ENCODE peak calls at places on chromosomes 4 and X, in nine cellular contexts. R is T follicular helper cell, N is lower lobe of right lung, V is anterior cingulate cortex, M is HCEC 1CT, L is HTR-8/SVneo, S is mucosa of gallbladder, F is H4, H is hepatic stellate cell. E is an unnamed sample.
A peak's percentile ranks its signal among the peaks of the same experiment; 100 is the strongest.

GRCh38 chrX:23616361-23616760 is 50.9 kb upstream of the PRDX4 start:
- DNase-seq in R (no peak), N (no peak), V (no peak), M (peak; percentile 45), L (peak; percentile 48), S (no peak), F (peak; percentile 26), H (peak; percentile 24), E (no peak)

GRCh38 chr4:39682133-39682532 is 15.8 kb upstream of the UBE2K start:
- DNase-seq in R (no peak), N (no peak), V (no peak), M (no peak), L (no peak), S (no peak), F (no peak), H (no peak), E (no peak)

GRCh38 chrX:12716574-12716973 is 74.6 kb upstream of the PRPS2 start:
- DNase-seq in R (no peak), N (no peak), V (no peak), M (no peak), L (no peak), S (no peak), F (no peak), H (no peak), E (no peak)

GRCh38 chr4:115674485-115674884 is 561.1 kb upstream of the NDST4 start:
- DNase-seq in R (no peak), N (no peak), V (no peak), M (no peak), L (no peak), S (no peak), F (no peak), H (no peak), E (no peak)

GRCh38 chr4:154329268-154329858 is 162.2 kb downstream of the DCHS2 start:
- DNase-seq in R (no peak), N (no peak), V (no peak), M (no peak), L (no peak), S (no peak), F (peak; percentile 44), H (no peak), E (no peak)

GRCh38 chr4:150114641-150115040 is 36.4 kb downstream of the DCLK2 start:
- DNase-seq in R (no peak), N (no peak), V (no peak), M (no peak), L (no peak), S (no peak), F (no peak), H (no peak), E (no peak)

GRCh38 chr4:144302704-144303536 is 162.4 kb upstream of the GYPA start:
- DNase-seq in R (no peak), N (no peak), V (no peak), M (no peak), L (no peak), S (no peak), F (no peak), H (no peak), E (no peak)

GRCh38 chr4:161680146-161680545 is 483.7 kb downstream of the FSTL5 start:
- DNase-seq in R (no peak), N (no peak), V (no peak), M (peak; percentile 6), L (no peak), S (no peak), F (no peak), H (no peak), E (no peak)

E was measured in head of caudate nucleus.